ENCODE peak calls at places on chromosomes 11 and 22, in seven cellular contexts. N is PC-9; X is CD8-positive, alpha-beta T cell; L is MM.1S; Q is endodermal cell; W is thoracic aorta; F is aorta. B is an unnamed sample.
A peak's percentile ranks its signal among the peaks of the same experiment; 100 is the strongest.

GRCh38 chr11:131664246-131664645 is 293.8 kb downstream of the NTM start:
- DNase-seq in W (no peak), Q (peak; percentile 24), F (no peak), L (no peak), X (no peak), N (no peak), B (no peak)

GRCh38 chr11:95279921-95280861 is 49.2 kb upstream of the SESN3 start:
- DNase-seq in L (no peak), F (peak; percentile 52), W (no peak), N (no peak), X (no peak), Q (peak; percentile 77), B (no peak)

GRCh38 chr11:83773950-83774880 is 488.0 kb upstream of the CCDC90B start:
- DNase-seq in X (no peak), F (no peak), W (no peak), L (no peak), N (no peak), Q (no peak), B (no peak)

GRCh38 chr11:57214494-57214893 is 22.6 kb downstream of the APLNR start:
- DNase-seq in L (no peak), Q (no peak), F (no peak), X (no peak), W (no peak), N (no peak), B (no peak)

GRCh38 chr11:126115253-126115540 is 52.5 kb upstream of the CDON start:
- DNase-seq in X (no peak), W (peak; percentile 43), Q (no peak), F (peak; percentile 84), N (no peak), L (no peak), B (no peak)

GRCh38 chr22:45612451-45612901 is 59.2 kb upstream of the ATXN10 start:
- DNase-seq in W (peak; percentile 13), N (no peak), F (peak; percentile 86), X (no peak), Q (no peak), L (no peak), B (no peak)

GRCh38 chr11:108693852-108694251 is 29.0 kb downstream of the DDX10 start:
- DNase-seq in L (no peak), Q (no peak), F (no peak), W (no peak), N (no peak), X (no peak), B (no peak)

GRCh38 chr11:66557733-66558326 is 10.6 kb downstream of the CTSF start:
- DNase-seq in L (no peak), F (no peak), X (no peak), W (no peak), N (no peak), Q (no peak), B (no peak)

GRCh38 chr11:19849107-19849789 is 136.6 kb downstream of the NAV2 start:
- DNase-seq in W (no peak), L (no peak), F (no peak), Q (no peak), X (no peak), N (no peak), B (no peak)

GRCh38 chr11:91981995-91982394 is 242.6 kb upstream of the FAT3 start:
- DNase-seq in N (peak; percentile 73), L (no peak), F (peak; percentile 80), W (peak; percentile 79), X (no peak), Q (no peak), B (no peak)

GRCh38 chr22:16824718-16825687 is at the start of gene XKR3:
- DNase-seq in L (peak; percentile 44), N (no peak), X (no peak), Q (peak; percentile 47), F (no peak), W (no peak), B (no peak)

GRCh38 chr22:39208013-39208680 is 36.6 kb downstream of the PDGFB start:
- DNase-seq in N (no peak), F (peak; percentile 36), X (no peak), L (no peak), Q (peak; percentile 46), W (no peak), B (no peak)

GRCh38 chr11:122115520-122116343 is at the start of gene BLID:
- DNase-seq in X (no peak), N (no peak), Q (peak; percentile 89), W (no peak), L (no peak), F (no peak), B (no peak)

GRCh38 chr11:86500500-86501170 is 125.9 kb downstream of the CCDC81 start:
- DNase-seq in L (no peak), X (no peak), N (no peak), Q (no peak), W (no peak), F (no peak), B (no peak)

GRCh38 chr11:133934599-133935550 is 21.9 kb downstream of the IGSF9B start:
- DNase-seq in F (no peak), N (no peak), W (no peak), L (no peak), Q (peak; percentile 66), X (no peak), B (no peak)

GRCh38 chr22:30968015-30968923 is at the start of gene MORC2:
- DNase-seq in N (peak; percentile 70), F (no peak), W (no peak), L (peak; percentile 52), Q (peak; percentile 92), X (no peak), B (peak; percentile 43)

GRCh38 chr11:15665368-15665871 is 550.7 kb downstream of the INSC start:
- DNase-seq in L (no peak), W (no peak), X (no peak), F (no peak), Q (peak; percentile 23), N (no peak), B (no peak)

GRCh38 chr11:1152316-1153104 is 5.2 kb upstream of the MUC5AC start:
- DNase-seq in Q (no peak), W (no peak), F (no peak), N (peak; percentile 74), L (no peak), X (no peak), B (no peak)

GRCh38 chr11:106156290-106156937 is 79.0 kb downstream of the AASDHPPT start:
- DNase-seq in W (no peak), F (no peak), Q (peak; percentile 53), L (peak; percentile 50), X (no peak), N (peak; percentile 3), B (no peak)

GRCh38 chr22:20549232-20549841 is 41.9 kb downstream of the MED15 start:
- DNase-seq in W (no peak), N (no peak), F (peak; percentile 66), X (peak; percentile 77), Q (no peak), L (no peak), B (no peak)

GRCh38 chr11:45984192-45984591 is 61.7 kb downstream of the LARGE2 start:
- DNase-seq in F (no peak), N (no peak), L (no peak), X (no peak), Q (no peak), W (no peak), B (no peak)

GRCh38 chr11:65439331-65440181 is 17.0 kb downstream of the NEAT1 start:
- DNase-seq in L (peak; percentile 15), N (no peak), X (no peak), Q (no peak), W (no peak), F (no peak), B (no peak)

GRCh38 chr11:35303596-35304392 is 115.6 kb downstream of the SLC1A2 start:
- DNase-seq in X (no peak), Q (no peak), F (peak; percentile 72), L (no peak), N (no peak), W (peak; percentile 22), B (no peak)

GRCh38 chr11:123654566-123655081 is at the start of gene SCN3B:
- DNase-seq in X (no peak), W (no peak), N (peak; percentile 57), Q (peak; percentile 95), L (peak; percentile 52), F (peak; percentile 57), B (peak; percentile 48)

GRCh38 chr11:130774703-130775102 is 141.6 kb downstream of the SNX19 start:
- DNase-seq in Q (no peak), X (no peak), F (no peak), W (no peak), L (no peak), N (no peak), B (no peak)

GRCh38 chr11:115585361-115586024 is 81.3 kb upstream of the CADM1 start:
- DNase-seq in Q (no peak), N (no peak), W (no peak), L (no peak), X (no peak), F (no peak), B (no peak)

GRCh38 chr11:363948-364761 is 5.1 kb upstream of the B4GALNT4 start:
- DNase-seq in F (no peak), W (no peak), X (peak; percentile 72), Q (peak; percentile 85), N (peak; percentile 85), L (peak; percentile 70), B (no peak)

GRCh38 chr11:117219001-117219400 is 12.9 kb downstream of the PCSK7 start:
- DNase-seq in X (no peak), Q (no peak), F (no peak), N (no peak), W (no peak), L (no peak), B (no peak)
- H3K4me1 ChIP-seq in X (no peaks in the 10 kb centered on the region), Q (no peaks in the 10 kb centered on the region), F (peaks cover 16% of the 10 kb centered on the region), N (peaks cover 14% of the 10 kb centered on the region), W (peaks cover 75% of the 10 kb centered on the region), L (no peaks in the 10 kb centered on the region), B (no peaks in the 10 kb centered on the region)

DNA sequence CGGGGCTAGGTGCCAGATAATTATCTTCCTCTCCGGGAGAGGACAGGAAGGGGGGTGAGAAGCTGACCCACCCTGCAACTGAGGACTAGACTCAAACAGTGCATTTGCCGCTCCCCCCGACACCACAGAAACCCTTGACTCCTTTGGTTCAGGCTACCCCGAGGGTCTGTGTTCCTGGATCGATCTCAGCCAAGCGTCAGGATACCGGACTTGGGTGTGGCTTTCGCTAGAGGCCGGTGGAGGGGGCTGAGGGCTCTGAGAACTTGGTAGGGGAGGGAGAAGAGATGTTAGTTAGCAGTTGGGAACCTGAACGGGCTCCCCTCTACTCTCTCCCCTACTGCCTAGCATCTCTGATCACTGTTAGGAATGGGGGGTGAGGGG is 840 bp downstream of the SEZ6L start:
- DNase-seq in X (no peak), N (no peak), W (no peak), F (no peak), L (no peak), Q (peak; percentile 70), B (no peak)
- H3K4me3 ChIP-seq in X (no peak overlapping the region), N (no peak overlapping the region), W (peak overlapping the region; percentile 72), F (no peak overlapping the region), L (no peak overlapping the region), Q (peak overlapping the region; percentile 73), B (peak overlapping the region; percentile 57)

DNA sequence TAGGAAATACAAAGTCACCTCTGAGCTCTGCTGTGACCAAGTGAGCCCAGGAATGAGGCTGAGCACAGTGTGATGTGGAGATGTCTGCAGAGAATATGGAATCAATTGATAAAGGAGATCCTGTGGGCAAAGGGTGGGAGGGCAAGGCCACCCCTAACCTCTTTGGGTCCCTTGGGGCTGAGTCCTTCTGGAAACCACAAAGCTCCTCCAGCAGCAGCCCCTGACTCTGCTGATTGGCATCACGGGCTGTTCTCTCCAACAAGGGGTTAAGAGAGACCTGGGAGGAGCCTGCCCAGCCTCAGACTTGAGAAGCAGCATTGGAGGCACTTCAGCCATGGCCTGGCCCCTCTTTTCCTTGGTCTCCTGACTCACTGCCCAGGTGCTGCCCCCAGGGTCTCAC is 49.7 kb downstream of the GGTLC2 start:
- DNase-seq in L (no peak), F (no peak), N (no peak), X (no peak), Q (no peak), W (no peak), B (no peak)
- H3K27ac ChIP-seq in L (no peak overlapping the region), F (no peak overlapping the region), N (no peak overlapping the region), X (no peak overlapping the region), Q (no peak overlapping the region), W (no peak overlapping the region), B (no peak overlapping the region)

GRCh38 chr11:10318527-10318802 is 13.6 kb downstream of the ADM start:
- DNase-seq in F (no peak), W (no peak), Q (peak; percentile 54), N (no peak), L (peak; percentile 63), X (no peak), B (no peak)
- H3K4me1 ChIP-seq in F (peaks cover 3% of the 10 kb centered on the region), W (peaks cover 47% of the 10 kb centered on the region), Q (peaks cover 23% of the 10 kb centered on the region), N (peaks cover 12% of the 10 kb centered on the region), L (peaks cover 61% of the 10 kb centered on the region), X (no peaks in the 10 kb centered on the region), B (peaks cover 2% of the 10 kb centered on the region)